ENCODE peak calls at places on chromosomes 5 and 9, in seven cellular contexts. F is H1, N is K562, K is HCT116, V is SK-N-SH, U is GM12878, P is HepG2. L is an unnamed sample.

GRCh38 chr5:98314262-98314661 is 459.2 kb upstream of the RGMB start:
- DNase-seq in F (no peak), N (no peak), K (no peak), V (no peak), U (no peak), P (no peak), L (no peak)

GRCh38 chr5:32223972-32224608 is 50.0 kb upstream of the GOLPH3 start:
- DNase-seq in F (no peak), N (no peak), K (peak), V (no peak), U (no peak), P (peak), L (peak)

GRCh38 chr5:10351199-10351881 is 2.2 kb upstream of the MARCHF6 start:
- DNase-seq in F (no peak), N (peak), K (no peak), V (no peak), U (no peak), P (peak), L (no peak)

GRCh38 chr9:133738039-133738805 is at the start of gene SARDH:
- DNase-seq in F (peak), N (peak), K (no peak), V (peak), U (no peak), P (peak), L (peak)

GRCh38 chr5:131109540-131110255 is 55.4 kb downstream of the HINT1 start:
- DNase-seq in F (no peak), N (peak), K (peak), V (peak), U (peak), P (peak), L (peak)

GRCh38 chr9:127883959-127884358 is 6.5 kb upstream of the AK1 start:
- DNase-seq in F (no peak), N (no peak), K (no peak), V (no peak), U (no peak), P (no peak), L (no peak)

GRCh38 chr5:33828611-33829286 is 63.0 kb downstream of the ADAMTS12 start:
- DNase-seq in F (no peak), N (no peak), K (no peak), V (no peak), U (no peak), P (no peak), L (no peak)

GRCh38 chr9:86655147-86655546 is 292.2 kb downstream of the GAS1 start:
- DNase-seq in F (no peak), N (no peak), K (no peak), V (no peak), U (no peak), P (no peak), L (no peak)

GRCh38 chr9:28024616-28025147 is 451.4 kb upstream of the C9orf72 start:
- DNase-seq in F (no peak), N (no peak), K (no peak), V (no peak), U (no peak), P (no peak), L (no peak)

GRCh38 chr5:95549030-95549429 is 5.7 kb downstream of the SKIC3 start:
- DNase-seq in F (no peak), N (no peak), K (no peak), V (no peak), U (no peak), P (no peak), L (no peak)

GRCh38 chr5:112684737-112685136 is 52.9 kb upstream of the APC start:
- DNase-seq in F (no peak), N (no peak), K (no peak), V (no peak), U (no peak), P (no peak), L (no peak)

GRCh38 chr5:156147251-156147947 is 179.6 kb upstream of the SGCD start:
- DNase-seq in F (no peak), N (no peak), K (no peak), V (no peak), U (no peak), P (no peak), L (no peak)

GRCh38 chr9:91208837-91209236 is 152.9 kb downstream of the AUH start:
- DNase-seq in F (no peak), N (no peak), K (no peak), V (no peak), U (no peak), P (no peak), L (no peak)

GRCh38 chr9:34377402-34377741 is 674 bp upstream of the MYORG start:
- DNase-seq in F (no peak), N (peak), K (no peak), V (peak), U (no peak), P (no peak), L (no peak)

GRCh38 chr5:156121234-156121633 is 205.7 kb upstream of the SGCD start:
- DNase-seq in F (no peak), N (no peak), K (no peak), V (no peak), U (no peak), P (no peak), L (no peak)

GRCh38 chr5:43569236-43569635 is 12.4 kb upstream of the PAIP1 start:
- DNase-seq in F (no peak), N (no peak), K (no peak), V (no peak), U (no peak), P (no peak), L (no peak)

GRCh38 chr9:71921190-71921814 is 9.9 kb downstream of the C9orf85 start:
- DNase-seq in F (no peak), N (no peak), K (no peak), V (no peak), U (no peak), P (no peak), L (no peak)

GRCh38 chr9:87445646-87446045 is 52.0 kb upstream of the DAPK1 start:
- DNase-seq in F (peak), N (peak), K (peak), V (no peak), U (peak), P (no peak), L (peak)

GRCh38 chr5:67908145-67908765 is 307.3 kb upstream of the PIK3R1 start:
- DNase-seq in F (no peak), N (no peak), K (no peak), V (no peak), U (no peak), P (no peak), L (no peak)

GRCh38 chr5:167030500-167031120 is 1260.8 kb upstream of the WWC1 start:
- DNase-seq in F (peak), N (peak), K (no peak), V (peak), U (no peak), P (no peak), L (peak)

GRCh38 chr9:7489018-7489417 is 310.6 kb downstream of the DMAC1 start:
- DNase-seq in F (no peak), N (no peak), K (no peak), V (peak), U (no peak), P (no peak), L (no peak)

GRCh38 chr9:14080940-14081621 is 232.9 kb downstream of the NFIB start:
- DNase-seq in F (no peak), N (no peak), K (no peak), V (no peak), U (no peak), P (no peak), L (no peak)

GRCh38 chr9:96725576-96725975 is 52.3 kb downstream of the ZNF510 start:
- DNase-seq in F (no peak), N (no peak), K (no peak), V (no peak), U (no peak), P (no peak), L (no peak)

GRCh38 chr9:101449071-101449721 is 13.6 kb upstream of the ALDOB start:
- DNase-seq in F (peak), N (peak), K (peak), V (peak), U (no peak), P (no peak), L (peak)

GRCh38 chr5:158979749-158980521 is 119.8 kb downstream of the EBF1 start:
- DNase-seq in F (no peak), N (no peak), K (no peak), V (no peak), U (no peak), P (no peak), L (peak)

DNA sequence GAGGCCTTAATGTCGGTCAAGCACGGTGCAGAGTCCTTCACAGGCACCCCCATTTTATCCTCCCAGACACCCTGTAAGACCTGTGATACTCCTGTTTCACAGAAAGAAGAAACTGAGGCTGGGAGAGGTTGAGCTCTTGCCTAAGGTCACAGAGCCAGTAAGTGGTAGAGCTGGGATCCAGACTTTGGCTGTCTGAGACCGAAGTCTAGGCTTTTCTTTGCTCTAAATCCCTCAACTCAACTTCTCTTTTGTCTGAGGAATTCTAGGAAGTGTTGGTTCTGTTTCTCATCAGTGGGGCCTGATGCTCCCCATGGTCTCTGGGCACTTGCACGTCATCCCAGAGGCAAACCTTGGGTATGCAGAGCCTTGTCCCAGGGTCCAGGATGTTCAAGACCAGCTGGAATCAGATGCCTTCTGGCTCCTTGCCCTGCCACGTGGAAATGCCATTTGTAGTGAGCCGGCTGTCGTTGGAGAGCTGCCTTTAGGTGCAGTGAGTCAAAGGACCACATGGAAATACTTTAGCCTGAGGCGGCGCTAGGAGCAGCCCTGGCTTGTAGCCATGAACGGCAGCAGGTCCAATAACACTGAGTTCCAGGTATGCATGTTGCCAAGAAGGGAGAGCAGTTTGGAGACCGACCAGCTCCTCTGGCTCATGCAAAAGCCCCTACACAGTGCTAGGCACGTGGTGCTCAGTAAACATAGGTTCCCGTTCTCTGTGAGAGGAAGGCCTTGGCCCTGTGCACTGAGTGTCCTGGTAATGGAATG is 9.2 kb downstream of the DCANP1 start:
- DNase-seq in F (peak), N (peak), K (peak), V (no peak), U (no peak), P (peak), L (no peak)
- TF ChIP-seq JUND in F (no peak), N (no peak), K (no peak), V (no peak), U (no peak), P (no peak), L (no peak)

GRCh38 chr5:66142417-66142816 is 1.7 kb upstream of the SREK1 start:
- DNase-seq in F (no peak), N (peak), K (no peak), V (no peak), U (no peak), P (no peak), L (no peak)

GRCh38 chr5:66136053-66136452 is 8.0 kb upstream of the SREK1 start:
- DNase-seq in F (no peak), N (no peak), K (no peak), V (no peak), U (no peak), P (no peak), L (no peak)

GRCh38 chr5:66134407-66134843 is 9.7 kb upstream of the SREK1 start:
- DNase-seq in F (no peak), N (no peak), K (no peak), V (no peak), U (no peak), P (no peak), L (peak)

GRCh38 chr5:66139313-66139712 is 4.8 kb upstream of the SREK1 start:
- DNase-seq in F (no peak), N (peak), K (no peak), V (no peak), U (no peak), P (no peak), L (no peak)

GRCh38 chr5:66138572-66139116 is 5.5 kb upstream of the SREK1 start:
- DNase-seq in F (no peak), N (peak), K (no peak), V (no peak), U (no peak), P (no peak), L (no peak)
- TF ChIP-seq JUND in F (no peak), N (peak), K (no peak), V (no peak), U (no peak), P (no peak), L (no peak)

GRCh38 chr9:135662758-135663450 is at the start of gene LCN9:
- DNase-seq in F (peak), N (no peak), K (no peak), V (peak), U (no peak), P (no peak), L (no peak)
- TF ChIP-seq JUND in F (no peak), N (no peak), K (no peak), V (no peak), U (no peak), P (no peak), L (no peak)

GRCh38 chr5:178780581-178781498 is 50.4 kb upstream of the ZNF354A start:
- DNase-seq in F (no peak), N (no peak), K (no peak), V (no peak), U (no peak), P (no peak), L (no peak)

GRCh38 chr5:178781936-178782335 is 51.5 kb upstream of the ZNF354A start:
- DNase-seq in F (no peak), N (no peak), K (no peak), V (no peak), U (no peak), P (no peak), L (no peak)

GRCh38 chr5:178777557-178777956 is 47.1 kb upstream of the ZNF354A start:
- DNase-seq in F (no peak), N (no peak), K (no peak), V (no peak), U (no peak), P (no peak), L (no peak)

GRCh38 chr5:178774866-178775539 is 44.5 kb upstream of the ZNF354A start:
- DNase-seq in F (no peak), N (no peak), K (no peak), V (no peak), U (no peak), P (no peak), L (no peak)

GRCh38 chr5:178778919-178779318 is 48.5 kb upstream of the ZNF354A start:
- DNase-seq in F (no peak), N (no peak), K (no peak), V (no peak), U (no peak), P (peak), L (no peak)
- TF ChIP-seq JUND in F (no peak), N (no peak), K (no peak), V (no peak), U (no peak), P (no peak), L (no peak)

L was measured in T47D.